ENCODE peak calls at places on chromosome 11, in ten cellular contexts. One of them, this sample, is unnamed.

GRCh38 chr11:285894-286220 is 3.1 kb upstream of the PGGHG start:
- DNase-seq in NCI-H510A treated with DMSO at 0.1 percent for 48 hours: no peak
- DNase-seq in NCI-H82: no peak
- DNase-seq in stimulated activated CD4-positive, alpha-beta T cell treated with anti-CD3 and anti-CD28 coated beads, TNF-alpha, amount 100 ng/mL, for 24 hours: no peak
- DNase-seq in bronchial epithelial cell: no peak
- DNase-seq in C1 segment of cervical spinal cord: no peak
- DNase-seq in NCI-H446 treated with DMSO at 0.1 percent for 48 hours: no peak
- DNase-seq in stomach: no peak
- DNase-seq in GM23338: no peak
- DNase-seq in epithelial cell of esophagus: no peak
- DNase-seq in this sample: no peak

GRCh38 chr11:114883472-114883871 is 205.1 kb downstream of the NXPE2 start:
- DNase-seq in NCI-H446 treated with DMSO at 0.1 percent for 48 hours: no peak
- DNase-seq in stimulated activated CD4-positive, alpha-beta T cell treated with anti-CD3 and anti-CD28 coated beads, TNF-alpha, amount 100 ng/mL, for 24 hours: no peak
- DNase-seq in GM23338: no peak
- DNase-seq in epithelial cell of esophagus: no peak
- DNase-seq in NCI-H510A treated with DMSO at 0.1 percent for 48 hours: no peak
- DNase-seq in C1 segment of cervical spinal cord: no peak
- DNase-seq in NCI-H82: no peak
- DNase-seq in bronchial epithelial cell: no peak
- DNase-seq in stomach: no peak
- DNase-seq in this sample: no peak

GRCh38 chr11:63609536-63609935 is 4.7 kb downstream of the PLAAT3 start:
- DNase-seq in NCI-H510A treated with DMSO at 0.1 percent for 48 hours: no peak
- DNase-seq in epithelial cell of esophagus: no peak
- DNase-seq in NCI-H446 treated with DMSO at 0.1 percent for 48 hours: no peak
- DNase-seq in stimulated activated CD4-positive, alpha-beta T cell treated with anti-CD3 and anti-CD28 coated beads, TNF-alpha, amount 100 ng/mL, for 24 hours: no peak
- DNase-seq in C1 segment of cervical spinal cord: no peak
- DNase-seq in NCI-H82: no peak
- DNase-seq in bronchial epithelial cell: no peak
- DNase-seq in GM23338: no peak
- DNase-seq in stomach: peak
- DNase-seq in this sample: no peak

GRCh38 chr11:94593030-94593429 is 25.9 kb downstream of the PIWIL4 start:
- DNase-seq in epithelial cell of esophagus: peak
- DNase-seq in stomach: no peak
- DNase-seq in bronchial epithelial cell: peak
- DNase-seq in GM23338: no peak
- DNase-seq in NCI-H510A treated with DMSO at 0.1 percent for 48 hours: no peak
- DNase-seq in C1 segment of cervical spinal cord: no peak
- DNase-seq in NCI-H446 treated with DMSO at 0.1 percent for 48 hours: no peak
- DNase-seq in NCI-H82: no peak
- DNase-seq in stimulated activated CD4-positive, alpha-beta T cell treated with anti-CD3 and anti-CD28 coated beads, TNF-alpha, amount 100 ng/mL, for 24 hours: no peak
- DNase-seq in this sample: no peak

GRCh38 chr11:19437760-19438159 is 197.0 kb upstream of the E2F8 start:
- DNase-seq in epithelial cell of esophagus: peak
- DNase-seq in GM23338: no peak
- DNase-seq in stomach: no peak
- DNase-seq in bronchial epithelial cell: peak
- DNase-seq in NCI-H82: no peak
- DNase-seq in NCI-H510A treated with DMSO at 0.1 percent for 48 hours: no peak
- DNase-seq in NCI-H446 treated with DMSO at 0.1 percent for 48 hours: no peak
- DNase-seq in stimulated activated CD4-positive, alpha-beta T cell treated with anti-CD3 and anti-CD28 coated beads, TNF-alpha, amount 100 ng/mL, for 24 hours: no peak
- DNase-seq in C1 segment of cervical spinal cord: no peak
- DNase-seq in this sample: no peak

GRCh38 chr11:82692981-82693380 is 40.7 kb downstream of the FAM181B start:
- DNase-seq in C1 segment of cervical spinal cord: no peak
- DNase-seq in NCI-H82: peak
- DNase-seq in stomach: no peak
- DNase-seq in bronchial epithelial cell: no peak
- DNase-seq in epithelial cell of esophagus: no peak
- DNase-seq in GM23338: no peak
- DNase-seq in stimulated activated CD4-positive, alpha-beta T cell treated with anti-CD3 and anti-CD28 coated beads, TNF-alpha, amount 100 ng/mL, for 24 hours: no peak
- DNase-seq in NCI-H446 treated with DMSO at 0.1 percent for 48 hours: no peak
- DNase-seq in NCI-H510A treated with DMSO at 0.1 percent for 48 hours: no peak
- DNase-seq in this sample: no peak

GRCh38 chr11:117345039-117345438 is 17.4 kb downstream of the CEP164 start:
- DNase-seq in NCI-H510A treated with DMSO at 0.1 percent for 48 hours: no peak
- DNase-seq in epithelial cell of esophagus: peak
- DNase-seq in NCI-H446 treated with DMSO at 0.1 percent for 48 hours: no peak
- DNase-seq in GM23338: no peak
- DNase-seq in bronchial epithelial cell: peak
- DNase-seq in C1 segment of cervical spinal cord: no peak
- DNase-seq in stimulated activated CD4-positive, alpha-beta T cell treated with anti-CD3 and anti-CD28 coated beads, TNF-alpha, amount 100 ng/mL, for 24 hours: no peak
- DNase-seq in stomach: no peak
- DNase-seq in NCI-H82: no peak
- DNase-seq in this sample: no peak

GRCh38 chr11:17865765-17866428 is 131.3 kb downstream of the KCNC1 start:
- DNase-seq in stomach: no peak
- DNase-seq in C1 segment of cervical spinal cord: no peak
- DNase-seq in bronchial epithelial cell: peak
- DNase-seq in NCI-H82: no peak
- DNase-seq in NCI-H446 treated with DMSO at 0.1 percent for 48 hours: no peak
- DNase-seq in epithelial cell of esophagus: peak
- DNase-seq in GM23338: no peak
- DNase-seq in NCI-H510A treated with DMSO at 0.1 percent for 48 hours: no peak
- DNase-seq in stimulated activated CD4-positive, alpha-beta T cell treated with anti-CD3 and anti-CD28 coated beads, TNF-alpha, amount 100 ng/mL, for 24 hours: no peak
- DNase-seq in this sample: no peak

GRCh38 chr11:705646-706438 is at the start of gene EPS8L2:
- DNase-seq in NCI-H510A treated with DMSO at 0.1 percent for 48 hours: no peak
- DNase-seq in NCI-H82: no peak
- DNase-seq in C1 segment of cervical spinal cord: no peak
- DNase-seq in stomach: peak
- DNase-seq in bronchial epithelial cell: peak
- DNase-seq in GM23338: peak
- DNase-seq in epithelial cell of esophagus: peak
- DNase-seq in stimulated activated CD4-positive, alpha-beta T cell treated with anti-CD3 and anti-CD28 coated beads, TNF-alpha, amount 100 ng/mL, for 24 hours: no peak
- DNase-seq in NCI-H446 treated with DMSO at 0.1 percent for 48 hours: no peak
- DNase-seq in this sample: no peak

GRCh38 chr11:126519653-126520573 is 164.4 kb downstream of the ST3GAL4 start:
- DNase-seq in bronchial epithelial cell: no peak
- DNase-seq in stomach: no peak
- DNase-seq in stimulated activated CD4-positive, alpha-beta T cell treated with anti-CD3 and anti-CD28 coated beads, TNF-alpha, amount 100 ng/mL, for 24 hours: no peak
- DNase-seq in NCI-H510A treated with DMSO at 0.1 percent for 48 hours: no peak
- DNase-seq in C1 segment of cervical spinal cord: no peak
- DNase-seq in NCI-H82: peak
- DNase-seq in GM23338: no peak
- DNase-seq in NCI-H446 treated with DMSO at 0.1 percent for 48 hours: no peak
- DNase-seq in epithelial cell of esophagus: no peak
- DNase-seq in this sample: no peak

GRCh38 chr11:45786272-45786671 is 18.7 kb upstream of the SLC35C1 start:
- DNase-seq in C1 segment of cervical spinal cord: no peak
- DNase-seq in NCI-H446 treated with DMSO at 0.1 percent for 48 hours: no peak
- DNase-seq in NCI-H82: no peak
- DNase-seq in NCI-H510A treated with DMSO at 0.1 percent for 48 hours: no peak
- DNase-seq in GM23338: no peak
- DNase-seq in epithelial cell of esophagus: no peak
- DNase-seq in bronchial epithelial cell: no peak
- DNase-seq in stimulated activated CD4-positive, alpha-beta T cell treated with anti-CD3 and anti-CD28 coated beads, TNF-alpha, amount 100 ng/mL, for 24 hours: no peak
- DNase-seq in stomach: no peak
- DNase-seq in this sample: no peak

GRCh38 chr11:34633640-34633989 is 12.7 kb downstream of the EHF start:
- DNase-seq in C1 segment of cervical spinal cord: no peak
- DNase-seq in GM23338: no peak
- DNase-seq in epithelial cell of esophagus: no peak
- DNase-seq in NCI-H82: no peak
- DNase-seq in stimulated activated CD4-positive, alpha-beta T cell treated with anti-CD3 and anti-CD28 coated beads, TNF-alpha, amount 100 ng/mL, for 24 hours: no peak
- DNase-seq in bronchial epithelial cell: no peak
- DNase-seq in NCI-H446 treated with DMSO at 0.1 percent for 48 hours: no peak
- DNase-seq in NCI-H510A treated with DMSO at 0.1 percent for 48 hours: no peak
- DNase-seq in stomach: no peak
- DNase-seq in this sample: no peak

GRCh38 chr11:113289341-113290187 is 24.8 kb upstream of the TTC12 start:
- DNase-seq in NCI-H510A treated with DMSO at 0.1 percent for 48 hours: peak
- DNase-seq in bronchial epithelial cell: peak
- DNase-seq in epithelial cell of esophagus: peak
- DNase-seq in stomach: peak
- DNase-seq in GM23338: peak
- DNase-seq in NCI-H82: peak
- DNase-seq in C1 segment of cervical spinal cord: no peak
- DNase-seq in stimulated activated CD4-positive, alpha-beta T cell treated with anti-CD3 and anti-CD28 coated beads, TNF-alpha, amount 100 ng/mL, for 24 hours: peak
- DNase-seq in NCI-H446 treated with DMSO at 0.1 percent for 48 hours: peak
- DNase-seq in this sample: peak

GRCh38 chr11:125070699-125071254 is 7.7 kb downstream of the SLC37A2 start:
- DNase-seq in bronchial epithelial cell: peak
- DNase-seq in NCI-H510A treated with DMSO at 0.1 percent for 48 hours: no peak
- DNase-seq in NCI-H446 treated with DMSO at 0.1 percent for 48 hours: no peak
- DNase-seq in stimulated activated CD4-positive, alpha-beta T cell treated with anti-CD3 and anti-CD28 coated beads, TNF-alpha, amount 100 ng/mL, for 24 hours: no peak
- DNase-seq in GM23338: no peak
- DNase-seq in epithelial cell of esophagus: peak
- DNase-seq in C1 segment of cervical spinal cord: no peak
- DNase-seq in NCI-H82: no peak
- DNase-seq in stomach: peak
- DNase-seq in this sample: no peak

GRCh38 chr11:24078056-24078455 is 418.8 kb upstream of the LUZP2 start:
- DNase-seq in stomach: no peak
- DNase-seq in bronchial epithelial cell: no peak
- DNase-seq in NCI-H82: no peak
- DNase-seq in GM23338: no peak
- DNase-seq in NCI-H446 treated with DMSO at 0.1 percent for 48 hours: no peak
- DNase-seq in NCI-H510A treated with DMSO at 0.1 percent for 48 hours: no peak
- DNase-seq in stimulated activated CD4-positive, alpha-beta T cell treated with anti-CD3 and anti-CD28 coated beads, TNF-alpha, amount 100 ng/mL, for 24 hours: no peak
- DNase-seq in C1 segment of cervical spinal cord: no peak
- DNase-seq in epithelial cell of esophagus: no peak
- DNase-seq in this sample: no peak

GRCh38 chr11:112355726-112356125 is 95.1 kb upstream of the PLET1 start:
- DNase-seq in NCI-H82: peak
- DNase-seq in stomach: peak
- DNase-seq in epithelial cell of esophagus: peak
- DNase-seq in GM23338: peak
- DNase-seq in C1 segment of cervical spinal cord: no peak
- DNase-seq in bronchial epithelial cell: peak
- DNase-seq in NCI-H446 treated with DMSO at 0.1 percent for 48 hours: peak
- DNase-seq in NCI-H510A treated with DMSO at 0.1 percent for 48 hours: peak
- DNase-seq in stimulated activated CD4-positive, alpha-beta T cell treated with anti-CD3 and anti-CD28 coated beads, TNF-alpha, amount 100 ng/mL, for 24 hours: no peak
- DNase-seq in this sample: peak

GRCh38 chr11:106761240-106761639 is 257.0 kb downstream of the GUCY1A2 start:
- DNase-seq in stomach: no peak
- DNase-seq in NCI-H82: no peak
- DNase-seq in NCI-H510A treated with DMSO at 0.1 percent for 48 hours: no peak
- DNase-seq in C1 segment of cervical spinal cord: no peak
- DNase-seq in stimulated activated CD4-positive, alpha-beta T cell treated with anti-CD3 and anti-CD28 coated beads, TNF-alpha, amount 100 ng/mL, for 24 hours: no peak
- DNase-seq in bronchial epithelial cell: no peak
- DNase-seq in NCI-H446 treated with DMSO at 0.1 percent for 48 hours: no peak
- DNase-seq in GM23338: no peak
- DNase-seq in epithelial cell of esophagus: no peak
- DNase-seq in this sample: no peak

GRCh38 chr11:66311470-66311964 is 5.3 kb downstream of the CD248 start:
- DNase-seq in stimulated activated CD4-positive, alpha-beta T cell treated with anti-CD3 and anti-CD28 coated beads, TNF-alpha, amount 100 ng/mL, for 24 hours: no peak
- DNase-seq in stomach: no peak
- DNase-seq in NCI-H446 treated with DMSO at 0.1 percent for 48 hours: no peak
- DNase-seq in epithelial cell of esophagus: no peak
- DNase-seq in C1 segment of cervical spinal cord: no peak
- DNase-seq in GM23338: peak
- DNase-seq in NCI-H510A treated with DMSO at 0.1 percent for 48 hours: no peak
- DNase-seq in bronchial epithelial cell: no peak
- DNase-seq in NCI-H82: peak
- DNase-seq in this sample: no peak

GRCh38 chr11:6650104-6650503 is 5.5 kb downstream of the DCHS1 start:
- DNase-seq in NCI-H82: no peak
- DNase-seq in NCI-H446 treated with DMSO at 0.1 percent for 48 hours: no peak
- DNase-seq in C1 segment of cervical spinal cord: no peak
- DNase-seq in stomach: no peak
- DNase-seq in epithelial cell of esophagus: no peak
- DNase-seq in NCI-H510A treated with DMSO at 0.1 percent for 48 hours: no peak
- DNase-seq in GM23338: no peak
- DNase-seq in stimulated activated CD4-positive, alpha-beta T cell treated with anti-CD3 and anti-CD28 coated beads, TNF-alpha, amount 100 ng/mL, for 24 hours: no peak
- DNase-seq in bronchial epithelial cell: no peak
- DNase-seq in this sample: no peak

GRCh38 chr11:1717745-1718144 is 20.8 kb downstream of the KRTAP5-6 start:
- DNase-seq in stimulated activated CD4-positive, alpha-beta T cell treated with anti-CD3 and anti-CD28 coated beads, TNF-alpha, amount 100 ng/mL, for 24 hours: no peak
- DNase-seq in NCI-H82: no peak
- DNase-seq in NCI-H510A treated with DMSO at 0.1 percent for 48 hours: no peak
- DNase-seq in C1 segment of cervical spinal cord: no peak
- DNase-seq in NCI-H446 treated with DMSO at 0.1 percent for 48 hours: no peak
- DNase-seq in stomach: no peak
- DNase-seq in bronchial epithelial cell: no peak
- DNase-seq in GM23338: no peak
- DNase-seq in epithelial cell of esophagus: no peak
- DNase-seq in this sample: no peak

GRCh38 chr11:95453616-95454118 is 222.7 kb upstream of the SESN3 start:
- DNase-seq in C1 segment of cervical spinal cord: no peak
- DNase-seq in bronchial epithelial cell: peak
- DNase-seq in stomach: peak
- DNase-seq in stimulated activated CD4-positive, alpha-beta T cell treated with anti-CD3 and anti-CD28 coated beads, TNF-alpha, amount 100 ng/mL, for 24 hours: no peak
- DNase-seq in NCI-H446 treated with DMSO at 0.1 percent for 48 hours: no peak
- DNase-seq in GM23338: no peak
- DNase-seq in NCI-H510A treated with DMSO at 0.1 percent for 48 hours: no peak
- DNase-seq in epithelial cell of esophagus: peak
- DNase-seq in NCI-H82: peak
- DNase-seq in this sample: no peak

GRCh38 chr11:36131719-36132349 is 157.4 kb downstream of the COMMD9 start:
- DNase-seq in NCI-H510A treated with DMSO at 0.1 percent for 48 hours: no peak
- DNase-seq in stimulated activated CD4-positive, alpha-beta T cell treated with anti-CD3 and anti-CD28 coated beads, TNF-alpha, amount 100 ng/mL, for 24 hours: no peak
- DNase-seq in epithelial cell of esophagus: peak
- DNase-seq in bronchial epithelial cell: peak
- DNase-seq in NCI-H82: peak
- DNase-seq in NCI-H446 treated with DMSO at 0.1 percent for 48 hours: no peak
- DNase-seq in GM23338: peak
- DNase-seq in stomach: peak
- DNase-seq in C1 segment of cervical spinal cord: no peak
- DNase-seq in this sample: peak

GRCh38 chr11:8318536-8318935 is 54.9 kb upstream of the LMO1 start:
- DNase-seq in NCI-H82: peak
- DNase-seq in stomach: no peak
- DNase-seq in NCI-H510A treated with DMSO at 0.1 percent for 48 hours: no peak
- DNase-seq in NCI-H446 treated with DMSO at 0.1 percent for 48 hours: no peak
- DNase-seq in bronchial epithelial cell: no peak
- DNase-seq in stimulated activated CD4-positive, alpha-beta T cell treated with anti-CD3 and anti-CD28 coated beads, TNF-alpha, amount 100 ng/mL, for 24 hours: no peak
- DNase-seq in epithelial cell of esophagus: no peak
- DNase-seq in C1 segment of cervical spinal cord: no peak
- DNase-seq in GM23338: peak
- DNase-seq in this sample: no peak

GRCh38 chr11:1078191-1078601 is 3.5 kb downstream of the MUC2 start:
- DNase-seq in bronchial epithelial cell: no peak
- DNase-seq in NCI-H510A treated with DMSO at 0.1 percent for 48 hours: no peak
- DNase-seq in C1 segment of cervical spinal cord: no peak
- DNase-seq in NCI-H446 treated with DMSO at 0.1 percent for 48 hours: no peak
- DNase-seq in epithelial cell of esophagus: no peak
- DNase-seq in NCI-H82: no peak
- DNase-seq in GM23338: no peak
- DNase-seq in stimulated activated CD4-positive, alpha-beta T cell treated with anti-CD3 and anti-CD28 coated beads, TNF-alpha, amount 100 ng/mL, for 24 hours: no peak
- DNase-seq in stomach: no peak
- DNase-seq in this sample: no peak

GRCh38 chr11:11253995-11254394 is 99.1 kb downstream of the CSNK2A3 start:
- DNase-seq in GM23338: no peak
- DNase-seq in NCI-H82: no peak
- DNase-seq in NCI-H446 treated with DMSO at 0.1 percent for 48 hours: no peak
- DNase-seq in stimulated activated CD4-positive, alpha-beta T cell treated with anti-CD3 and anti-CD28 coated beads, TNF-alpha, amount 100 ng/mL, for 24 hours: no peak
- DNase-seq in epithelial cell of esophagus: no peak
- DNase-seq in C1 segment of cervical spinal cord: no peak
- DNase-seq in stomach: no peak
- DNase-seq in bronchial epithelial cell: no peak
- DNase-seq in NCI-H510A treated with DMSO at 0.1 percent for 48 hours: no peak
- DNase-seq in this sample: no peak